ENCODE peak calls at places on chromosomes 7 and 10, in six cellular contexts. X, S, V, G, I and J are unnamed samples.

GRCh38 chr7:77270081-77270480 is 70.5 kb upstream of the FGL2 start:
- DNase-seq in X (no peak), S (no peak), V (no peak), G (no peak), I (no peak), J (no peak)

GRCh38 chr10:88157981-88158465 is 294.6 kb downstream of the PTEN start:
- DNase-seq in X (no peak), S (no peak), V (no peak), G (peak), I (no peak), J (no peak)

GRCh38 chr10:112525215-112525614 is 78.2 kb downstream of the VTI1A start:
- DNase-seq in X (no peak), S (no peak), V (no peak), G (no peak), I (no peak), J (no peak)

GRCh38 chr7:28272461-28272877 is 91.9 kb upstream of the JAZF1 start:
- DNase-seq in X (peak), S (peak), V (peak), G (peak), I (no peak), J (peak)

GRCh38 chr7:96952974-96953391 is 52.4 kb upstream of the DLX6 start:
- DNase-seq in X (no peak), S (no peak), V (no peak), G (peak), I (no peak), J (no peak)

GRCh38 chr10:28445511-28445910 is 87.4 kb upstream of the WAC start:
- DNase-seq in X (no peak), S (no peak), V (no peak), G (no peak), I (no peak), J (no peak)

GRCh38 chr7:100472121-100472851 is 6.7 kb downstream of the TSC22D4 start:
- DNase-seq in X (no peak), S (no peak), V (no peak), G (no peak), I (no peak), J (no peak)

GRCh38 chr10:3090914-3091313 is 23.6 kb downstream of the PFKP start:
- DNase-seq in X (no peak), S (no peak), V (no peak), G (no peak), I (no peak), J (peak)

GRCh38 chr7:102471791-102472125 is 7.0 kb downstream of the POLR2J start:
- DNase-seq in X (no peak), S (peak), V (no peak), G (no peak), I (no peak), J (peak)

GRCh38 chr7:149202831-149203231 is 7.5 kb downstream of the ZNF282 start:
- DNase-seq in X (no peak), S (no peak), V (no peak), G (no peak), I (no peak), J (peak)

GRCh38 chr7:3243256-3243655 is 57.8 kb upstream of the SDK1 start:
- DNase-seq in X (no peak), S (no peak), V (no peak), G (no peak), I (no peak), J (no peak)

GRCh38 chr10:11270135-11270857 is 252.6 kb downstream of the CELF2 start:
- DNase-seq in X (no peak), S (peak), V (no peak), G (peak), I (peak), J (peak)

GRCh38 chr10:104077282-104078151 is 8.2 kb downstream of the COL17A1 start:
- DNase-seq in X (no peak), S (no peak), V (no peak), G (no peak), I (no peak), J (no peak)

GRCh38 chr7:19772858-19773337 is 519 bp downstream of the TMEM196 start:
- DNase-seq in X (no peak), S (peak), V (peak), G (peak), I (no peak), J (no peak)

GRCh38 chr7:37446371-37446770 is 2.3 kb downstream of the ELMO1 start:
- DNase-seq in X (no peak), S (no peak), V (no peak), G (no peak), I (no peak), J (no peak)

GRCh38 chr7:99124236-99124635 is 19.7 kb downstream of the SMURF1 start:
- DNase-seq in X (no peak), S (no peak), V (no peak), G (no peak), I (no peak), J (no peak)

GRCh38 chr10:44295619-44296222 is 89.2 kb downstream of the CXCL12 start:
- DNase-seq in X (no peak), S (no peak), V (no peak), G (no peak), I (no peak), J (no peak)

GRCh38 chr10:52879181-52879607 is 106.6 kb upstream of the MBL2 start:
- DNase-seq in X (no peak), S (no peak), V (no peak), G (no peak), I (no peak), J (no peak)

GRCh38 chr10:70578371-70578947 is 24.1 kb downstream of the PRF1 start:
- DNase-seq in X (no peak), S (no peak), V (no peak), G (peak), I (no peak), J (no peak)

GRCh38 chr7:231030-231857 is 38.9 kb downstream of the FAM20C start:
- DNase-seq in X (no peak), S (no peak), V (no peak), G (no peak), I (no peak), J (no peak)

GRCh38 chr10:104767745-104768144 is 126.7 kb downstream of the SORCS3 start:
- DNase-seq in X (no peak), S (no peak), V (no peak), G (no peak), I (no peak), J (no peak)

GRCh38 chr7:133742709-133743538 is 384.2 kb upstream of the LRGUK start:
- DNase-seq in X (no peak), S (no peak), V (no peak), G (no peak), I (no peak), J (no peak)

GRCh38 chr10:85861513-85862197 is 504.9 kb downstream of the GRID1 start:
- DNase-seq in X (no peak), S (no peak), V (no peak), G (no peak), I (no peak), J (no peak)

GRCh38 chr10:30432631-30433285 is 1.2 kb upstream of the MAP3K8 start:
- DNase-seq in X (no peak), S (peak), V (no peak), G (no peak), I (no peak), J (peak)

GRCh38 chr10:60809157-60809556 is 30.9 kb downstream of the CDK1 start:
- DNase-seq in X (no peak), S (no peak), V (no peak), G (no peak), I (no peak), J (no peak)

GRCh38 chr10:62733654-62734293 is 70.7 kb upstream of the ADO start:
- DNase-seq in X (no peak), S (no peak), V (no peak), G (no peak), I (no peak), J (no peak)

GRCh38 chr10:84075226-84076046 is 63.9 kb upstream of the GHITM start:
- DNase-seq in X (no peak), S (no peak), V (no peak), G (no peak), I (no peak), J (peak)

GRCh38 chr7:139133335-139134139 is 24.0 kb upstream of the ZC3HAV1 start:
- DNase-seq in X (peak), S (peak), V (peak), G (peak), I (peak), J (peak)

GRCh38 chr10:108812296-108812695 is 1111.0 kb downstream of the XPNPEP1 start:
- DNase-seq in X (no peak), S (no peak), V (no peak), G (no peak), I (no peak), J (no peak)

DNA sequence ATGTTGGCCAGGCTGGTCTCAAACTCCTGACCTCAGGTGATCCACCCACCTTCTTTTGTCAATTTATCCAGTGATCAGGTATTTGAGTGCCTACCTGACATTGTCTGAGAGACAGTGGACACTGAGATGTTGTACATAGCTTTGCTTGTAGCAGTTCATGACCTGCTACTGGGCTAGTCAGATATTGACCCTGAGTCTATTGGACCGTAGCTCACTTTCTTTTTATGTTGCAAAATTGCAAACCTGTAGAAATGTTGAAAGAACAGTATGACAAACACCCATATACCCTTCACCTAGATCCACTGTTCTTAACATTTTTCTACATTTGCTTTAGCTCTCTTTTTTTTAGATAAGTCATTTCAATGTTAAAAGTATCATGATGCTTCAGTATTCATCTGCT is 410.4 kb upstream of the GALNT17 start:
- DNase-seq in X (no peak), S (no peak), V (no peak), G (no peak), I (no peak), J (no peak)
- TF ChIP-seq POLR2A in X (no peak), S (no peak), V (no peak), G (no peak), I (no peak), J (no peak)

GRCh38 chr7:123555484-123555883 is 2.1 kb downstream of the NDUFA5 start:
- DNase-seq in X (no peak), S (no peak), V (no peak), G (no peak), I (no peak), J (no peak)

GRCh38 chr7:123562121-123562520 is 4.5 kb upstream of the NDUFA5 start:
- DNase-seq in X (no peak), S (no peak), V (no peak), G (no peak), I (no peak), J (no peak)

GRCh38 chr7:123557016-123557630 is 495 bp downstream of the NDUFA5 start:
- DNase-seq in X (no peak), S (no peak), V (no peak), G (no peak), I (no peak), J (no peak)

GRCh38 chr7:123558506-123558874 is 872 bp upstream of the NDUFA5 start:
- DNase-seq in X (no peak), S (no peak), V (no peak), G (no peak), I (no peak), J (no peak)

DNA sequence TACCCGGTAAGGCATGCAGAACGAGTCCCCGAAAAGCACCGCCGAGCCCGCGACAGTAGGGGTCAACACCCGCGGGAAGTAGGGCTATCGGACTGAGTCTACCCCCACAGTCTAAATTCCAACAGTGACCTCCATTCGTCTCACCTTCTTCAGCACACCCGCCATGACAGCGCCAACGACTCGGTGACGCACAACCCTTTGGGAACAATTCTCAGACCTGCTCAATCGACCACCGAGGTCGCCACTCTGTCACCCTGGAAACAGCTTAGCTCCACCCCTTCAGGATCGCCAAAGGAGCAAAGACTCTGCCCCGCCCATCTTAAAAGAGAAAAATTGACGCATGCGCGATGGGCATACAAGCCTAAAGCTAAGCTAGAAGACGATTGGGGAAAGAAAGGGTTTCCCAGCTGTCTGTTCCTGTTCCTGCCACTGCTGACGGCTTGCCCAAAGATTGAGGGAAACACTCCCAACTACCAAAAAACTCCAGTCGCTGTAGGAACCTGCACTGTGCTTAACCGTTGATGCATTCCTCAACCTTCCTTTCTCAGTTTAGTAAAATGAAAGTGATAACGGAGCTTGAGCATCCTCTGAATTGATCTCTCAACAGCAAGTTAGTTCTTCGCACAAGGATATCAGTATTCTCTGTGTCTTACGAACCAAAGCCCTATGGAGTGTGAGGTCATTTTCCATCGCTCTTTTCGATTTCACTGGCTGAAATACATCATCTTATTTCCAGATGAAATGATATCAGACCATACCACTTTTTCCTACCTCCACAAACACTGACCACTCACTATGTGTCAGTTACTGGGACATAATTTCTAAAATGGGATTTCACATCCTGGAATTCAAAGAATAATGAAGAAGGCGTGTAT is at the start of gene NDUFA5:
- DNase-seq in X (peak), S (peak), V (peak), G (peak), I (peak), J (peak)
- TF ChIP-seq POLR2A in X (no peak), S (peak), V (no peak), G (peak), I (peak), J (peak)

GRCh38 chr10:93458821-93459257 is 23.3 kb downstream of the MYOF start:
- DNase-seq in X (peak), S (peak), V (peak), G (peak), I (no peak), J (peak)
- TF ChIP-seq POLR2A in X (no peak), S (no peak), V (no peak), G (peak), I (no peak), J (no peak)

GRCh38 chr10:4663162-4663992 is 162.6 kb upstream of the AKR1E2 start:
- DNase-seq in X (peak), S (peak), V (peak), G (peak), I (no peak), J (peak)

GRCh38 chr10:4662576-4663161 is 163.3 kb upstream of the AKR1E2 start:
- DNase-seq in X (no peak), S (no peak), V (no peak), G (no peak), I (no peak), J (no peak)

GRCh38 chr10:4656576-4657194 is 169.3 kb upstream of the AKR1E2 start:
- DNase-seq in X (peak), S (peak), V (no peak), G (no peak), I (no peak), J (peak)

GRCh38 chr10:4658777-4659176 is 167.2 kb upstream of the AKR1E2 start:
- DNase-seq in X (no peak), S (no peak), V (no peak), G (no peak), I (no peak), J (no peak)

DNA sequence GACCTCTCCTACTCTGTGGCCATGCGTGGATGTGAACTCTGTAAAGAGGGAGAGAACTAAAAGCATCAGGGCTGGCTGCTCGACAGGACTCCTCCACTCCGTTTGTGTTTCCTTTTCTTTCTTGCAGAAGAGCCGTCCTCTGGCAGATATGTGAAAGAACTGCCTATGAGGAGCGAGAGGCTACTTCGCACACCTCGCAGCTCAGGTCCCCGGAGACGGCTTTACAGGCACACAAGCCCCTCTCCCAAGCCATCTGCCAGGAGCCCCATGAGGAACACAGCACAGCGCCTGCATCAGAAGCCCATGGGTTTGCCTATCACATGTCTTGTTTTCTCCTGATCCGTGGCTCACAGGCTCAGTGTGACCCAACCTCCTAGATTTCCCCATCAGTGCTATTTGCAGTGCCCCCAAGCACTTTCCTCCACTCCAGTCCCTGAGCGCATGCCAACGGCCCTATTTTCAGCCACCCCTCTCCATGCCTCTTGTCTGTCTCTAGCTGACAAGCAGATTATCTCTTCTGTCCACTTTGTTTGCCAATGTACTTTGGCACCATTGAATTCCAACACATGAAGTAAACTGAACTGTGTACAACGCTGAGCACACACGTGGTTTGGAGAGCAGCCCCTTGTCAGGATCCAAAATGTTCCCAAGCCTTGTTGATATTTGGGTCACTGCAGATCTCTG is 164.3 kb upstream of the AKR1E2 start:
- DNase-seq in X (peak), S (peak), V (peak), G (no peak), I (no peak), J (peak)
- TF ChIP-seq POLR2A in X (no peak), S (no peak), V (no peak), G (no peak), I (no peak), J (no peak)

GRCh38 chr7:128831178-128831993 is 1.2 kb downstream of the FLNC start:
- DNase-seq in X (no peak), S (peak), V (peak), G (peak), I (peak), J (peak)
- TF ChIP-seq POLR2A in X (no peak), S (no peak), V (no peak), G (peak), I (no peak), J (peak)

GRCh38 chr7:106215868-106216516 is 68.8 kb downstream of the NAMPT start:
- DNase-seq in X (no peak), S (no peak), V (no peak), G (no peak), I (no peak), J (no peak)
- TF ChIP-seq POLR2A in X (no peak), S (no peak), V (no peak), G (no peak), I (no peak), J (no peak)

GRCh38 chr10:121598261-121599249 is at the start of gene FGFR2:
- DNase-seq in X (peak), S (peak), V (peak), G (peak), I (peak), J (peak)
- TF ChIP-seq POLR2A in X (no peak), S (no peak), V (no peak), G (peak), I (no peak), J (peak)